ENCODE peak calls at places on chromosomes 16 and 17, in four cellular contexts. F is GM23338, X is HCT116, H is mesendoderm. P is an unnamed sample. For H3K79me2, the result is how much of the 10 kb centered on the place peaks cover.

GRCh38 chr16:13342675-13343074 is 441.3 kb downstream of the SHISA9 start:
- DNase-seq in F (no peak), X (no peak), H (no peak), P (no peak)

GRCh38 chr17:67868176-67868575 is 42.9 kb downstream of the BPTF start:
- DNase-seq in F (no peak), X (no peak), H (no peak), P (no peak)

GRCh38 chr17:19313746-19314651 is 48.5 kb downstream of the B9D1 start:
- DNase-seq in F (no peak), X (no peak), H (no peak), P (no peak)

GRCh38 chr16:5604770-5605169 is 507.2 kb upstream of the EEF2KMT start:
- DNase-seq in F (peak), X (peak), H (peak), P (peak)

GRCh38 chr16:14111713-14112538 is 40.8 kb downstream of the MRTFB start:
- DNase-seq in F (no peak), X (no peak), H (no peak), P (no peak)

GRCh38 chr17:79923974-79924638 is 84.9 kb upstream of the CBX4 start:
- DNase-seq in F (peak), X (peak), H (peak), P (peak)

GRCh38 chr16:8655184-8655717 is 19.2 kb upstream of the ABAT start:
- DNase-seq in F (peak), X (no peak), H (peak), P (peak)

GRCh38 chr16:69039333-69039941 is 66.0 kb upstream of the HAS3 start:
- DNase-seq in F (no peak), X (no peak), H (no peak), P (no peak)

GRCh38 chr17:76261421-76262215 is 3.5 kb upstream of the UBALD2 start:
- DNase-seq in F (no peak), X (no peak), H (no peak), P (peak)

GRCh38 chr17:19443148-19443547 is 32.1 kb downstream of the RNF112 start:
- DNase-seq in F (no peak), X (no peak), H (no peak), P (peak)

GRCh38 chr17:47257651-47258339 is 4.2 kb downstream of the ITGB3 start:
- DNase-seq in F (no peak), X (no peak), H (no peak), P (no peak)

GRCh38 chr17:29948460-29949185 is 7.2 kb downstream of the EFCAB5 start:
- DNase-seq in F (no peak), X (no peak), H (no peak), P (peak)

GRCh38 chr17:48816774-48817590 is at the start of gene TTLL6:
- DNase-seq in F (peak), X (peak), H (peak), P (peak)

GRCh38 chr16:89093602-89094251 is at the start of gene ACSF3:
- DNase-seq in F (peak), X (no peak), H (peak), P (peak)

DNA sequence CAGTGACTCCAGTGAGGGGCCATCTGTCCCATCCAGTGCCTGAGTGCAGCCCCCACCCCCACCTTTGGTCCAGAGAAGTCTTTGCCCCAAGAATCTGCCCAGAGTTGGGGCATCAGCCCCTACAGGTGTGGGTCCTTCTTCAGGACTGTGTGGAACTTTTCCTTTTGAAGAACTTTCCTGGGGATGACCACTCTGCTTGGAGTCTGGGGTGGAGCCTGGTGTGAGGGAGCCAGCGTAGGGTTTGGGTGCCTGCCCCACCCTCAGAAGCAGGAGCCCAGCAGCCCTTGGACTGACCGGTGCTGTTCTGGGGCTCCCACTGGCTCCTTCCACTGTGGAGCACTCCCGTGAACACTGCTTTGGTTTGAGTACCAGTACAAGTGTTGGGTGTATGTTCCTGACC is 19.3 kb downstream of the MPRIP start:
- DNase-seq in F (no peak), X (no peak), H (no peak), P (no peak)
- H3K79me2 ChIP-seq in F (half or more), X (half or more), H (half or more), P (under half)

GRCh38 chr16:1334739-1335138 is 1.3 kb downstream of the BAIAP3 start:
- DNase-seq in F (no peak), X (no peak), H (no peak), P (no peak)
- H3K4me2 ChIP-seq in F (peak), X (peak), H (no peak), P (no peak)

GRCh38 chr17:72414967-72415853 is 294.4 kb downstream of the SOX9 start:
- DNase-seq in F (no peak), X (no peak), H (no peak), P (no peak)

GRCh38 chr17:72414032-72414396 is 293.2 kb downstream of the SOX9 start:
- DNase-seq in F (no peak), X (no peak), H (no peak), P (no peak)

GRCh38 chr17:72412650-72413076 is 291.8 kb downstream of the SOX9 start:
- DNase-seq in F (no peak), X (no peak), H (no peak), P (no peak)

GRCh38 chr17:72411124-72411563 is 290.3 kb downstream of the SOX9 start:
- DNase-seq in F (no peak), X (no peak), H (no peak), P (no peak)

GRCh38 chr17:72413077-72414031 is 292.5 kb downstream of the SOX9 start:
- DNase-seq in F (no peak), X (no peak), H (no peak), P (no peak)
- H3K79me2 ChIP-seq in F (under half), X (under half), H (under half), P (under half)

DNA sequence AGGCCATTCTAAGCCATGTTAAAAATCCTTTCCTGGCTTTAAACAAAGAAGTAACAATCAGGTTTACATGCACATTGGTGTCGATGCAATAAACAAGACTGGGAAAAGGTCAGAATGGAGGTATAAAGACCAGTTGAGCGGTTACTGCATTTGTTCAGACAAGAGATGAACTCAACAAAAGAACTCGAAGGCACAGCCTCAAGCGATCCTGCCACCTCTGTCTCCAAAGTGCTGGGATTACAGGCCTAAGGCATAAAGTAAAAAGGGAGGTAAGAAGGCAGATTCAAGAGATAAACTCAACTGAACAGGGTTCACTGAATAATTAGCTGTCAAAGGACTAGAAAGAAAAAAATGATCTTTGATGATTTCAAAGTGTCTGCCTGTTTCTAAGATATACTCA is 39.4 kb downstream of the USP32 start:
- DNase-seq in F (no peak), X (no peak), H (no peak), P (no peak)
- H3K4me2 ChIP-seq in F (no peak), X (no peak), H (no peak), P (no peak)

DNA sequence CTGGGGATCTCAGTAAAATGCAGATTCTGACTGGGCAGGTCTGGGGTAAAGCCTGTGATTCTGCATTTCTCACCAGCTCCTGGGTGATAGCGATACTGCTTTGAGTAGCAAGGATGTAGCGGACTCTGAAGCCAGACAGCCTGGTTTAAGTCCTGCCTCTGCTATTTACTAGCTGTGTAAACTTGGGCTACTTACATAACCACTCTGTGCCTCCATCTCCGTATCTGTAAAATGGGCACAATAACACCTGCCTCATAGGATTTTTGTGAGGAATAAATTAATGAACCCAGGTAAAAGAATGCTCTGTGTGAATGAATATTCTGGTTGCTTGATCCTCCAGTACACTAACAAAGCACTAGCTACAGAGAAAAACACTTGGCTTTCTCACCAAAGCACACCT is 54.4 kb downstream of the TMEM132E start:
- DNase-seq in F (no peak), X (no peak), H (no peak), P (no peak)
- H3K79me2 ChIP-seq in F (under half), X (under half), H (under half), P (under half)

GRCh38 chr17:41959030-41959335 is 7.6 kb upstream of the CNP start:
- DNase-seq in F (peak), X (no peak), H (no peak), P (no peak)
- H3K4me2 ChIP-seq in F (peak), X (no peak), H (no peak), P (no peak)

GRCh38 chr17:57506253-57506911 is 238.7 kb downstream of the CCDC182 start:
- DNase-seq in F (no peak), X (no peak), H (no peak), P (no peak)

GRCh38 chr17:57511475-57512123 is 233.5 kb downstream of the CCDC182 start:
- DNase-seq in F (no peak), X (no peak), H (no peak), P (no peak)

GRCh38 chr17:57505841-57506240 is 239.3 kb downstream of the CCDC182 start:
- DNase-seq in F (no peak), X (no peak), H (no peak), P (no peak)

GRCh38 chr17:57508706-57509105 is 236.4 kb downstream of the CCDC182 start:
- DNase-seq in F (no peak), X (no peak), H (no peak), P (no peak)

DNA sequence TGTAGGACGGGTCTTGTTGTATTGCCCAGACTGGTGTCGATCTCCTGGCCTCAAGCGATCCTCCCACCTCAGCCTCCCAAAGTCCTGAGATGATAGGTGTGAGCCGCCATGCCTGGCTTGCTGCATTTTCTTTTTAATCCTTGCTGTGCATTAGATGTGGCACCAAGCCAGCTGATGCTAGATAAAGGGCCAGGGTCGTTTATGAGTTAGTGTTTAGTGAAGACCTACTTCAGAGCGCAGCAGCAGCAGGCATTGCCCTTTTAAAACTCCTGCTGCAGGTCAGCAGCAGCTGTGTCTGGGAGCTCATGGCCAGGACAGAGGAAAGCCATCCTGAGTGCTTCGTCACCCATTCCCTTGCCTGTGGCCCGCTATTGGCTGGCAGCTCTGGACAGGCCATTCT is 237.3 kb downstream of the CCDC182 start:
- DNase-seq in F (no peak), X (no peak), H (no peak), P (no peak)
- H3K79me2 ChIP-seq in F (under half), X (under half), H (under half), P (under half)

GRCh38 chr16:64596196-64596595 is 525.7 kb downstream of the CDH11 start:
- DNase-seq in F (no peak), X (no peak), H (no peak), P (no peak)

GRCh38 chr16:64586756-64587155 is 535.1 kb downstream of the CDH11 start:
- DNase-seq in F (no peak), X (no peak), H (peak), P (no peak)

GRCh38 chr16:64585367-64585766 is 536.5 kb downstream of the CDH11 start:
- DNase-seq in F (no peak), X (no peak), H (no peak), P (no peak)

GRCh38 chr16:64589836-64590235 is 532.0 kb downstream of the CDH11 start:
- DNase-seq in F (no peak), X (no peak), H (no peak), P (no peak)

GRCh38 chr16:64590516-64590915 is 531.3 kb downstream of the CDH11 start:
- DNase-seq in F (no peak), X (no peak), H (no peak), P (no peak)
- H3K4me2 ChIP-seq in F (no peak), X (no peak), H (no peak), P (no peak)

P was measured in OCI-LY7.